ENCODE peak calls at places on chromosomes 4 and X, in nine cellular contexts. One of them, this sample, is unnamed.

GRCh38 chr4:78002260-78002659 is 54.9 kb upstream of the FRAS1 start:
- DNase-seq in effector CD4-positive, alpha-beta T cell: no peak
- DNase-seq in iPS-NIHi11: no peak
- DNase-seq in psoas muscle: no peak
- DNase-seq in NCI-H2081: no peak
- DNase-seq in Ammon's horn: no peak
- DNase-seq in activated naive CD4-positive, alpha-beta T cell treated with anti-CD3 and anti-CD28 coated beads for 36 hours: no peak
- DNase-seq in endothelial cell: no peak
- DNase-seq in choroid plexus epithelial cell: peak
- DNase-seq in this sample: no peak

GRCh38 chr4:75343333-75343732 is 170.9 kb downstream of the RCHY1 start:
- DNase-seq in effector CD4-positive, alpha-beta T cell: no peak
- DNase-seq in iPS-NIHi11: no peak
- DNase-seq in psoas muscle: no peak
- DNase-seq in NCI-H2081: no peak
- DNase-seq in Ammon's horn: no peak
- DNase-seq in activated naive CD4-positive, alpha-beta T cell treated with anti-CD3 and anti-CD28 coated beads for 36 hours: no peak
- DNase-seq in endothelial cell: no peak
- DNase-seq in choroid plexus epithelial cell: no peak
- DNase-seq in this sample: no peak

GRCh38 chr4:130722370-130722769 is 1626.4 kb downstream of the C4orf33 start:
- DNase-seq in effector CD4-positive, alpha-beta T cell: no peak
- DNase-seq in iPS-NIHi11: peak
- DNase-seq in psoas muscle: no peak
- DNase-seq in NCI-H2081: no peak
- DNase-seq in Ammon's horn: no peak
- DNase-seq in activated naive CD4-positive, alpha-beta T cell treated with anti-CD3 and anti-CD28 coated beads for 36 hours: no peak
- DNase-seq in endothelial cell: no peak
- DNase-seq in choroid plexus epithelial cell: no peak
- DNase-seq in this sample: no peak

GRCh38 chrX:71619193-71619592 is 882 bp upstream of the CXCR3 start:
- DNase-seq in effector CD4-positive, alpha-beta T cell: peak
- DNase-seq in iPS-NIHi11: no peak
- DNase-seq in psoas muscle: no peak
- DNase-seq in NCI-H2081: no peak
- DNase-seq in Ammon's horn: no peak
- DNase-seq in activated naive CD4-positive, alpha-beta T cell treated with anti-CD3 and anti-CD28 coated beads for 36 hours: peak
- DNase-seq in endothelial cell: no peak
- DNase-seq in choroid plexus epithelial cell: no peak
- DNase-seq in this sample: no peak

GRCh38 chr4:169756971-169757574 is 671 bp downstream of the HPF1 start:
- DNase-seq in effector CD4-positive, alpha-beta T cell: no peak
- DNase-seq in iPS-NIHi11: no peak
- DNase-seq in psoas muscle: no peak
- DNase-seq in NCI-H2081: no peak
- DNase-seq in Ammon's horn: no peak
- DNase-seq in activated naive CD4-positive, alpha-beta T cell treated with anti-CD3 and anti-CD28 coated beads for 36 hours: peak
- DNase-seq in endothelial cell: no peak
- DNase-seq in choroid plexus epithelial cell: no peak
- DNase-seq in this sample: no peak

GRCh38 chrX:22689290-22689689 is 310.5 kb upstream of the DDX53 start:
- DNase-seq in effector CD4-positive, alpha-beta T cell: no peak
- DNase-seq in iPS-NIHi11: peak
- DNase-seq in psoas muscle: no peak
- DNase-seq in NCI-H2081: no peak
- DNase-seq in Ammon's horn: no peak
- DNase-seq in activated naive CD4-positive, alpha-beta T cell treated with anti-CD3 and anti-CD28 coated beads for 36 hours: no peak
- DNase-seq in endothelial cell: no peak
- DNase-seq in choroid plexus epithelial cell: no peak
- DNase-seq in this sample: no peak

GRCh38 chr4:78551420-78552351 is at the start of gene ANXA3:
- DNase-seq in effector CD4-positive, alpha-beta T cell: no peak
- DNase-seq in iPS-NIHi11: peak
- DNase-seq in psoas muscle: peak
- DNase-seq in NCI-H2081: no peak
- DNase-seq in Ammon's horn: no peak
- DNase-seq in activated naive CD4-positive, alpha-beta T cell treated with anti-CD3 and anti-CD28 coated beads for 36 hours: peak
- DNase-seq in endothelial cell: peak
- DNase-seq in choroid plexus epithelial cell: no peak
- DNase-seq in this sample: no peak

GRCh38 chrX:110399497-110399896 is 40.8 kb downstream of the RTL9 start:
- DNase-seq in effector CD4-positive, alpha-beta T cell: no peak
- DNase-seq in iPS-NIHi11: no peak
- DNase-seq in psoas muscle: no peak
- DNase-seq in NCI-H2081: no peak
- DNase-seq in Ammon's horn: no peak
- DNase-seq in activated naive CD4-positive, alpha-beta T cell treated with anti-CD3 and anti-CD28 coated beads for 36 hours: no peak
- DNase-seq in endothelial cell: no peak
- DNase-seq in choroid plexus epithelial cell: no peak
- DNase-seq in this sample: no peak

GRCh38 chr4:144179152-144179739 is 38.7 kb upstream of the GYPA start:
- DNase-seq in effector CD4-positive, alpha-beta T cell: no peak
- DNase-seq in iPS-NIHi11: no peak
- DNase-seq in psoas muscle: no peak
- DNase-seq in NCI-H2081: no peak
- DNase-seq in Ammon's horn: peak
- DNase-seq in activated naive CD4-positive, alpha-beta T cell treated with anti-CD3 and anti-CD28 coated beads for 36 hours: peak
- DNase-seq in endothelial cell: no peak
- DNase-seq in choroid plexus epithelial cell: peak
- DNase-seq in this sample: no peak

GRCh38 chr4:144894525-144894924 is 203.5 kb downstream of the ANAPC10 start:
- DNase-seq in effector CD4-positive, alpha-beta T cell: no peak
- DNase-seq in iPS-NIHi11: no peak
- DNase-seq in psoas muscle: peak
- DNase-seq in NCI-H2081: no peak
- DNase-seq in Ammon's horn: peak
- DNase-seq in activated naive CD4-positive, alpha-beta T cell treated with anti-CD3 and anti-CD28 coated beads for 36 hours: no peak
- DNase-seq in endothelial cell: no peak
- DNase-seq in choroid plexus epithelial cell: peak
- DNase-seq in this sample: no peak

GRCh38 chr4:83618991-83619390 is 83.1 kb downstream of the GPAT3 start:
- DNase-seq in effector CD4-positive, alpha-beta T cell: no peak
- DNase-seq in iPS-NIHi11: no peak
- DNase-seq in psoas muscle: no peak
- DNase-seq in NCI-H2081: no peak
- DNase-seq in Ammon's horn: peak
- DNase-seq in activated naive CD4-positive, alpha-beta T cell treated with anti-CD3 and anti-CD28 coated beads for 36 hours: no peak
- DNase-seq in endothelial cell: peak
- DNase-seq in choroid plexus epithelial cell: peak
- DNase-seq in this sample: no peak

GRCh38 chrX:2699959-2700358 is 8.9 kb downstream of the CD99 start:
- DNase-seq in effector CD4-positive, alpha-beta T cell: no peak
- DNase-seq in iPS-NIHi11: no peak
- DNase-seq in psoas muscle: no peak
- DNase-seq in NCI-H2081: no peak
- DNase-seq in Ammon's horn: no peak
- DNase-seq in activated naive CD4-positive, alpha-beta T cell treated with anti-CD3 and anti-CD28 coated beads for 36 hours: no peak
- DNase-seq in endothelial cell: no peak
- DNase-seq in choroid plexus epithelial cell: no peak
- DNase-seq in this sample: no peak

GRCh38 chr4:125951275-125951887 is 636.6 kb downstream of the FAT4 start:
- DNase-seq in effector CD4-positive, alpha-beta T cell: no peak
- DNase-seq in iPS-NIHi11: no peak
- DNase-seq in psoas muscle: no peak
- DNase-seq in NCI-H2081: no peak
- DNase-seq in Ammon's horn: peak
- DNase-seq in activated naive CD4-positive, alpha-beta T cell treated with anti-CD3 and anti-CD28 coated beads for 36 hours: no peak
- DNase-seq in endothelial cell: no peak
- DNase-seq in choroid plexus epithelial cell: peak
- DNase-seq in this sample: no peak

GRCh38 chr4:1503583-1504471 is 97.6 kb upstream of the NKX1-1 start:
- DNase-seq in effector CD4-positive, alpha-beta T cell: no peak
- DNase-seq in iPS-NIHi11: peak
- DNase-seq in psoas muscle: no peak
- DNase-seq in NCI-H2081: no peak
- DNase-seq in Ammon's horn: no peak
- DNase-seq in activated naive CD4-positive, alpha-beta T cell treated with anti-CD3 and anti-CD28 coated beads for 36 hours: no peak
- DNase-seq in endothelial cell: no peak
- DNase-seq in choroid plexus epithelial cell: no peak
- DNase-seq in this sample: no peak

GRCh38 chr4:102732678-102733445 is 27.9 kb downstream of the MANBA start:
- DNase-seq in effector CD4-positive, alpha-beta T cell: no peak
- DNase-seq in iPS-NIHi11: no peak
- DNase-seq in psoas muscle: no peak
- DNase-seq in NCI-H2081: no peak
- DNase-seq in Ammon's horn: no peak
- DNase-seq in activated naive CD4-positive, alpha-beta T cell treated with anti-CD3 and anti-CD28 coated beads for 36 hours: no peak
- DNase-seq in endothelial cell: no peak
- DNase-seq in choroid plexus epithelial cell: no peak
- DNase-seq in this sample: no peak

GRCh38 chr4:182863501-182863900 is 53.7 kb downstream of the DCTD start:
- DNase-seq in effector CD4-positive, alpha-beta T cell: no peak
- DNase-seq in iPS-NIHi11: no peak
- DNase-seq in psoas muscle: no peak
- DNase-seq in NCI-H2081: peak
- DNase-seq in Ammon's horn: no peak
- DNase-seq in activated naive CD4-positive, alpha-beta T cell treated with anti-CD3 and anti-CD28 coated beads for 36 hours: no peak
- DNase-seq in endothelial cell: no peak
- DNase-seq in choroid plexus epithelial cell: no peak
- DNase-seq in this sample: no peak

GRCh38 chr4:142567199-142567598 is 278.9 kb downstream of the INPP4B start:
- DNase-seq in effector CD4-positive, alpha-beta T cell: peak
- DNase-seq in iPS-NIHi11: peak
- DNase-seq in psoas muscle: no peak
- DNase-seq in NCI-H2081: no peak
- DNase-seq in Ammon's horn: no peak
- DNase-seq in activated naive CD4-positive, alpha-beta T cell treated with anti-CD3 and anti-CD28 coated beads for 36 hours: peak
- DNase-seq in endothelial cell: no peak
- DNase-seq in choroid plexus epithelial cell: no peak
- DNase-seq in this sample: no peak

GRCh38 chr4:158538176-158538575 is 16.5 kb downstream of the RXFP1 start:
- DNase-seq in effector CD4-positive, alpha-beta T cell: no peak
- DNase-seq in iPS-NIHi11: no peak
- DNase-seq in psoas muscle: no peak
- DNase-seq in NCI-H2081: no peak
- DNase-seq in Ammon's horn: no peak
- DNase-seq in activated naive CD4-positive, alpha-beta T cell treated with anti-CD3 and anti-CD28 coated beads for 36 hours: no peak
- DNase-seq in endothelial cell: no peak
- DNase-seq in choroid plexus epithelial cell: peak
- DNase-seq in this sample: no peak

GRCh38 chr4:112910109-112910736 is 139.2 kb upstream of the ANK2 start:
- DNase-seq in effector CD4-positive, alpha-beta T cell: no peak
- DNase-seq in iPS-NIHi11: no peak
- DNase-seq in psoas muscle: no peak
- DNase-seq in NCI-H2081: peak
- DNase-seq in Ammon's horn: peak
- DNase-seq in activated naive CD4-positive, alpha-beta T cell treated with anti-CD3 and anti-CD28 coated beads for 36 hours: no peak
- DNase-seq in endothelial cell: no peak
- DNase-seq in choroid plexus epithelial cell: peak
- DNase-seq in this sample: no peak

GRCh38 chr4:78599931-78600375 is 48.4 kb downstream of the ANXA3 start:
- DNase-seq in effector CD4-positive, alpha-beta T cell: no peak
- DNase-seq in iPS-NIHi11: no peak
- DNase-seq in psoas muscle: no peak
- DNase-seq in NCI-H2081: no peak
- DNase-seq in Ammon's horn: no peak
- DNase-seq in activated naive CD4-positive, alpha-beta T cell treated with anti-CD3 and anti-CD28 coated beads for 36 hours: no peak
- DNase-seq in endothelial cell: peak
- DNase-seq in choroid plexus epithelial cell: no peak
- DNase-seq in this sample: no peak

GRCh38 chr4:8904666-8905065 is 33.0 kb upstream of the HMX1 start:
- DNase-seq in effector CD4-positive, alpha-beta T cell: no peak
- DNase-seq in iPS-NIHi11: no peak
- DNase-seq in psoas muscle: no peak
- DNase-seq in NCI-H2081: no peak
- DNase-seq in Ammon's horn: no peak
- DNase-seq in activated naive CD4-positive, alpha-beta T cell treated with anti-CD3 and anti-CD28 coated beads for 36 hours: no peak
- DNase-seq in endothelial cell: no peak
- DNase-seq in choroid plexus epithelial cell: no peak
- DNase-seq in this sample: no peak

GRCh38 chrX:65635371-65635770 is 32.1 kb upstream of the MSN start:
- DNase-seq in effector CD4-positive, alpha-beta T cell: no peak
- DNase-seq in iPS-NIHi11: no peak
- DNase-seq in psoas muscle: no peak
- DNase-seq in NCI-H2081: no peak
- DNase-seq in Ammon's horn: no peak
- DNase-seq in activated naive CD4-positive, alpha-beta T cell treated with anti-CD3 and anti-CD28 coated beads for 36 hours: no peak
- DNase-seq in endothelial cell: no peak
- DNase-seq in choroid plexus epithelial cell: no peak
- DNase-seq in this sample: no peak

GRCh38 chr4:4216668-4217067 is 10.1 kb downstream of the OTOP1 start:
- DNase-seq in effector CD4-positive, alpha-beta T cell: no peak
- DNase-seq in iPS-NIHi11: no peak
- DNase-seq in psoas muscle: no peak
- DNase-seq in NCI-H2081: no peak
- DNase-seq in Ammon's horn: no peak
- DNase-seq in activated naive CD4-positive, alpha-beta T cell treated with anti-CD3 and anti-CD28 coated beads for 36 hours: no peak
- DNase-seq in endothelial cell: no peak
- DNase-seq in choroid plexus epithelial cell: peak
- DNase-seq in this sample: no peak

GRCh38 chr4:149409186-149410056 is 406.2 kb downstream of the IQCM start:
- DNase-seq in effector CD4-positive, alpha-beta T cell: no peak
- DNase-seq in iPS-NIHi11: no peak
- DNase-seq in psoas muscle: peak
- DNase-seq in NCI-H2081: peak
- DNase-seq in Ammon's horn: peak
- DNase-seq in activated naive CD4-positive, alpha-beta T cell treated with anti-CD3 and anti-CD28 coated beads for 36 hours: no peak
- DNase-seq in endothelial cell: no peak
- DNase-seq in choroid plexus epithelial cell: peak
- DNase-seq in this sample: no peak

GRCh38 chrX:120514236-120514635 is 45.1 kb upstream of the LAMP2 start:
- DNase-seq in effector CD4-positive, alpha-beta T cell: no peak
- DNase-seq in iPS-NIHi11: peak
- DNase-seq in psoas muscle: no peak
- DNase-seq in NCI-H2081: no peak
- DNase-seq in Ammon's horn: no peak
- DNase-seq in activated naive CD4-positive, alpha-beta T cell treated with anti-CD3 and anti-CD28 coated beads for 36 hours: peak
- DNase-seq in endothelial cell: peak
- DNase-seq in choroid plexus epithelial cell: peak
- DNase-seq in this sample: no peak

GRCh38 chr4:102574317-102574716 is 73.2 kb downstream of the NFKB1 start:
- DNase-seq in effector CD4-positive, alpha-beta T cell: no peak
- DNase-seq in iPS-NIHi11: no peak
- DNase-seq in psoas muscle: no peak
- DNase-seq in NCI-H2081: no peak
- DNase-seq in Ammon's horn: peak
- DNase-seq in activated naive CD4-positive, alpha-beta T cell treated with anti-CD3 and anti-CD28 coated beads for 36 hours: no peak
- DNase-seq in endothelial cell: no peak
- DNase-seq in choroid plexus epithelial cell: peak
- DNase-seq in this sample: no peak

GRCh38 chr4:140497776-140498636 is at the start of gene MGAT4D:
- DNase-seq in effector CD4-positive, alpha-beta T cell: no peak
- DNase-seq in iPS-NIHi11: peak
- DNase-seq in psoas muscle: no peak
- DNase-seq in NCI-H2081: no peak
- DNase-seq in Ammon's horn: no peak
- DNase-seq in activated naive CD4-positive, alpha-beta T cell treated with anti-CD3 and anti-CD28 coated beads for 36 hours: peak
- DNase-seq in endothelial cell: peak
- DNase-seq in choroid plexus epithelial cell: no peak
- DNase-seq in this sample: no peak

GRCh38 chr4:15544196-15544730 is 74.6 kb downstream of the CC2D2A start:
- DNase-seq in effector CD4-positive, alpha-beta T cell: no peak
- DNase-seq in iPS-NIHi11: peak
- DNase-seq in psoas muscle: no peak
- DNase-seq in NCI-H2081: no peak
- DNase-seq in Ammon's horn: no peak
- DNase-seq in activated naive CD4-positive, alpha-beta T cell treated with anti-CD3 and anti-CD28 coated beads for 36 hours: no peak
- DNase-seq in endothelial cell: no peak
- DNase-seq in choroid plexus epithelial cell: no peak
- DNase-seq in this sample: no peak

GRCh38 chr4:40865696-40866095 is 115.9 kb downstream of the NSUN7 start:
- DNase-seq in effector CD4-positive, alpha-beta T cell: no peak
- DNase-seq in iPS-NIHi11: no peak
- DNase-seq in psoas muscle: no peak
- DNase-seq in NCI-H2081: no peak
- DNase-seq in Ammon's horn: no peak
- DNase-seq in activated naive CD4-positive, alpha-beta T cell treated with anti-CD3 and anti-CD28 coated beads for 36 hours: no peak
- DNase-seq in endothelial cell: no peak
- DNase-seq in choroid plexus epithelial cell: peak
- DNase-seq in this sample: no peak

GRCh38 chr4:20248155-20248558 is 3.5 kb upstream of the SLIT2 start:
- DNase-seq in effector CD4-positive, alpha-beta T cell: no peak
- DNase-seq in iPS-NIHi11: peak
- DNase-seq in psoas muscle: no peak
- DNase-seq in NCI-H2081: peak
- DNase-seq in Ammon's horn: peak
- DNase-seq in activated naive CD4-positive, alpha-beta T cell treated with anti-CD3 and anti-CD28 coated beads for 36 hours: no peak
- DNase-seq in endothelial cell: peak
- DNase-seq in choroid plexus epithelial cell: peak
- DNase-seq in this sample: no peak

GRCh38 chrX:56766554-56767412 is 37.7 kb downstream of the NBDY start:
- DNase-seq in effector CD4-positive, alpha-beta T cell: no peak
- DNase-seq in iPS-NIHi11: no peak
- DNase-seq in psoas muscle: no peak
- DNase-seq in NCI-H2081: no peak
- DNase-seq in Ammon's horn: no peak
- DNase-seq in activated naive CD4-positive, alpha-beta T cell treated with anti-CD3 and anti-CD28 coated beads for 36 hours: no peak
- DNase-seq in endothelial cell: no peak
- DNase-seq in choroid plexus epithelial cell: peak
- DNase-seq in this sample: no peak